ENCODE peak calls at places on chromosomes 1 and 21, in eight cellular contexts. A, U, N, H, S, V, T and Z are unnamed samples.

GRCh38 chr21:32281531-32281930 is 2.7 kb upstream of the MIS18A start:
- DNase-seq in A (no peak), T (no peak), S (no peak), V (no peak), H (no peak), U (no peak), N (no peak), Z (no peak)

GRCh38 chr1:17276568-17276967 is 27.7 kb downstream of the PADI3 start:
- DNase-seq in A (peak; percentile 76), S (no peak), H (no peak), N (no peak), V (peak; percentile 66), U (peak; percentile 69), T (no peak), Z (no peak)

GRCh38 chr1:11342677-11343076 is 69.7 kb downstream of the UBIAD1 start:
- DNase-seq in V (no peak), A (no peak), S (no peak), T (no peak), H (no peak), N (no peak), U (no peak), Z (no peak)

GRCh38 chr1:160637821-160638539 is 8.9 kb downstream of the SLAMF1 start:
- DNase-seq in H (no peak), V (peak; percentile 43), T (no peak), A (no peak), N (no peak), S (no peak), U (no peak), Z (no peak)

GRCh38 chr21:31886896-31887595 is 14.2 kb downstream of the HUNK start:
- DNase-seq in V (no peak), S (no peak), T (no peak), H (no peak), N (no peak), U (no peak), A (peak; percentile 58), Z (no peak)

GRCh38 chr1:43206721-43207228 is 34.6 kb downstream of the CFAP57 start:
- DNase-seq in U (peak; percentile 64), T (peak; percentile 24), H (no peak), S (no peak), V (peak; percentile 97), A (peak; percentile 99), N (no peak), Z (peak; percentile 95)

GRCh38 chr1:21552715-21553114 is 43.5 kb downstream of the ALPL start:
- DNase-seq in T (no peak), A (peak; percentile 98), S (no peak), U (peak; percentile 35), N (no peak), V (peak; percentile 90), H (no peak), Z (peak; percentile 89)

GRCh38 chr1:6502000-6502891 is 10.8 kb upstream of the PLEKHG5 start:
- DNase-seq in H (no peak), A (no peak), V (peak; percentile 41), T (peak; percentile 87), U (no peak), N (no peak), S (no peak), Z (no peak)

GRCh38 chr1:108712605-108713150 is at the start of gene FNDC7:
- DNase-seq in N (no peak), U (no peak), A (no peak), H (no peak), T (no peak), S (no peak), V (no peak), Z (no peak)

GRCh38 chr1:185170291-185170848 is 13.4 kb downstream of the SWT1 start:
- DNase-seq in A (peak; percentile 52), U (peak; percentile 14), T (peak; percentile 40), S (peak; percentile 6), H (peak; percentile 55), N (peak; percentile 13), V (peak; percentile 75), Z (peak; percentile 69)